ENCODE peak calls at places on chromosome 11, in six cellular contexts. U is testis, O is bronchial epithelial cell, Z is PC-3, M is RWPE1, L is uterus. X is an unnamed sample.

GRCh38 chr11:43505171-43505570 is 146.5 kb downstream of the TTC17 start:
- DNase-seq in U (no peak), O (no peak), M (no peak), Z (no peak), L (no peak), X (peak; percentile 57)

GRCh38 chr11:122727101-122727929 is 71.8 kb downstream of the UBASH3B start:
- DNase-seq in M (no peak), U (no peak), Z (no peak), L (no peak), O (no peak), X (no peak)

GRCh38 chr11:128240546-128240945 is 346.8 kb downstream of the ETS1 start:
- DNase-seq in L (no peak), O (no peak), M (no peak), Z (no peak), U (no peak), X (no peak)

GRCh38 chr11:96388891-96389603 is 665 bp downstream of the CCDC82 start:
- DNase-seq in M (peak; percentile 44), Z (no peak), O (peak; percentile 53), U (peak; percentile 67), L (no peak), X (no peak)

GRCh38 chr11:47950396-47950795 is 30.0 kb upstream of the PTPRJ start:
- DNase-seq in Z (no peak), M (no peak), U (no peak), L (no peak), O (no peak), X (no peak)

GRCh38 chr11:118792642-118793124 is 1.7 kb upstream of the DDX6 start:
- DNase-seq in M (peak; percentile 90), L (peak; percentile 64), Z (peak; percentile 79), O (peak; percentile 90), U (peak; percentile 87), X (no peak)

GRCh38 chr11:21411114-21411513 is 741.7 kb downstream of the NELL1 start:
- DNase-seq in U (no peak), L (no peak), O (peak; percentile 51), Z (no peak), M (no peak), X (no peak)

GRCh38 chr11:86798988-86799387 is 1.4 kb upstream of the PRSS23 start:
- DNase-seq in U (no peak), O (peak; percentile 73), L (peak; percentile 38), Z (peak; percentile 33), M (no peak), X (no peak)

GRCh38 chr11:6608011-6608410 is 4.0 kb downstream of the TAF10 start:
- DNase-seq in U (peak; percentile 4), Z (no peak), M (no peak), O (no peak), L (no peak), X (peak; percentile 72)

DNA sequence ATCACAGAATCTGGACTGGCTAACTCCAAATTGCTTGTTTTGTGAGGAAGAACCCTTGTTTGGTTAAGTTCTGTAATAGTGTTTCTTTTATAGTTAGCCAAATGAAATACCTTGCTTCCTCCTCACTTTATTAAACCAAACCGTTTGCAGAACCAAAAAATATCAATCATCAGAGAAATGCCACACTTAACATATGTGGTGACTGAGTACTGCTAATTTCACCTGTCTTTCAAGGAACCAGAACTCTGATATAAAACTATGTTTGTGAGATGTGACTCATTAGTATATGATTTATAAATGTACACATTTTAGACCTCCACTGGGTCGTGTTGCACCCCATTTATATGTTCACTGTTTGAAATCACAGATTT is 119.9 kb downstream of the PGR start:
- DNase-seq in Z (no peak), O (no peak), M (no peak), L (no peak), U (no peak), X (no peak)
- TF ChIP-seq CTCF in Z (no peak), O (no peak), M (no peak), L (no peak), U (no peak), X (no peak)

DNA sequence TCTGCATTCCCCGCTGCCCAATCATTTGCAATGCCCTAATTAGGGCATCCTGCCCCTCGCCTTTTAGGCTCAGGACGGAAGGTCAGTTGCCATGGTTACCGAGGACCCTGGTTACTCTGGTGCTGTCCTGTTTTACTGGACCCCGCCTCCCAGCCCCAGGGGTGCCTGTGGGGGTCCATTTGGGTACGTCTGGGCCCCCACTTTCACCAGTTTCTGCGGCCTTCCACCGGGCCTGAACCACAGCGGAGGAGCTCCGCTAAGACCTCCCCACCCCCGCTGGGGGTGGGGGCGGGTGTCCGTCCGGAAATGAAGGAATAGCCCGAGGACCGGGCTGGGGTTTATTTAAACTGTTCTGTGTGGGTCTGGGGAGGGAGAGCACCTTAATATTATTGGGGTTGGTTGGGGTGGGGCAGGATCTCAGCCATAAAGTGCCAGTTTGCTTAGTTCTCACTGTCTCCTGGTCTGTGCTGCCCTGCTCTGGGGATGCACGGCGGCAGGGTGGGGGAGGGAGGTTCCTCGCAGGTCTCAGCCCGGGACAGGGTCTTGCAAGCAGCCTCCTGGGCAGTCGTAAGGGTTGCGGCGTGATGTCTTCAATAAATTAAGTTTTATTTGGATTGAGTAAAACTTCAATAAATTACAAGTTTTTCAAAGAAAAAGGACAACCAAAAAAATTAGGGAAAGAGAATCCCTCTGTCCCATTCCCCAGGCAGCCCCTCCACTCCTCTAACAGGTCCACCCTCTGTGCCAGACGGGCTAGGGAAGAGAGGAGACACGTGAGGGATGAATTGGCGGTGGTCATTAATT is 5.3 kb downstream of the PHOX2A start:
- DNase-seq in U (no peak), O (no peak), M (no peak), Z (no peak), L (no peak), X (no peak)
- TF ChIP-seq CTCF in U (no peak), O (no peak), M (no peak), Z (no peak), L (no peak), X (no peak)

GRCh38 chr11:17767914-17768313 is 33.3 kb downstream of the KCNC1 start:
- DNase-seq in O (no peak), U (no peak), M (no peak), Z (no peak), L (no peak), X (no peak)

GRCh38 chr11:17765381-17766359 is 31.1 kb downstream of the KCNC1 start:
- DNase-seq in U (no peak), M (no peak), L (no peak), O (no peak), Z (no peak), X (no peak)

GRCh38 chr11:17767301-17767885 is 32.8 kb downstream of the KCNC1 start:
- DNase-seq in L (no peak), M (no peak), Z (no peak), O (no peak), U (no peak), X (no peak)

GRCh38 chr11:17768547-17768946 is 34.0 kb downstream of the KCNC1 start:
- DNase-seq in Z (no peak), M (no peak), O (no peak), L (no peak), U (no peak), X (no peak)

DNA sequence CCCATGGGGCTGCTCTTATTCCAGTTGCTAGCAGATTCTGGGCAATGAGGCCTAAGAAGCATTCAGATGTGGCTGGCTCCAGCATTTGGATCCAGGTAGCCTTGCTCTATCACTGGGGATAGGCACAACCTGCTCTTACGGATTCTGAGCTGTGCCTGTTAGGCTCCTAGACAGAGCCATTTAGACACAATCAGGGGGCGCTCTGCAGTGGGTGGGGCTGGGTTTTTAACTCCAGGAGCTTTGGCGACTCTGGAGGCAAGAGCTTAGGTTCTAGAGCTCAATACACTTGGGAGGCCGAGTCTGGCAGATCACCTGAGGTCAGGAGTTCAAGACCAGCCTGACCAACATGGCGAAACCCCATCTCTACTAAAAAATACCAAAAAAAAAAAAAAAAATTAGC is 32.0 kb downstream of the KCNC1 start:
- DNase-seq in M (no peak), U (no peak), O (no peak), Z (no peak), L (no peak), X (no peak)
- TF ChIP-seq CTCF in M (no peak), U (no peak), O (peak; percentile 1), Z (no peak), L (no peak), X (no peak)

DNA sequence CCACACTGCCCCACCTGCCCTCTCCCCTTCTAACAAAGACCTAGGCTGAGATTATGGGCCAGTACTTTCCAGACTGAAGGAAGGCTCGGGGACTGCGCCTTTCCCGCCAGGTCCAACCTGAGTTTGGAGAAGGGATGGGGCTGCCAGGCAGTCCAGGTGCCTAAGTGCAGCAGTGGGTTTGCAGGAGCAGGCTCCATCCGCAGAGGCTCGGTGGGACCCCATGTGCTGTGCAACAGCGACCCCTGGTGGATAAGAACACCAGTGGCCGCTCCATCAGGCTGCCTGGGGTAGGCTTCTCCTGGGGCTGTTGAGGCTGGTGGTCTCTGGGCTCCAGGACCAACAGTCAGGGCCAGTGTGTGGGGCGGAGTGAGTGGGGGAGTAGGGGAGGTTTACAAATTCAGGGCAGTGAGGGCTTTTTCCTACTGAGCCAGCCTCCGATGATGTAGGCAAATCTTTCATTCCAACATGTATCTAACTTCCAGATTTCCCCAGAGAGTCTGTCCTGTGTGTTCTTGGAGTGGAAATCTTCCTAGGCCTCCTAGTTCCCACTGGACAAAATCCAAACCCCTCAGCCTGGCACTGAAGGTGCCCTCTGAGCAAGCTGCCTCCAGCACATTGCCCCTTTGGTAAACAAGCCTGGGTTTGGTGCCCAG is 94.0 kb downstream of the INSC start:
- DNase-seq in M (peak; percentile 77), O (peak; percentile 40), Z (peak; percentile 59), L (peak; percentile 26), U (peak; percentile 85), X (peak; percentile 88)
- TF ChIP-seq CTCF in M (peak; percentile 59), O (peak; percentile 95), Z (peak; percentile 78), L (peak; percentile 75), U (peak; percentile 84), X (peak; percentile 85)

GRCh38 chr11:5291207-5291838 is 10.4 kb downstream of the OR51B4 start:
- DNase-seq in O (peak; percentile 70), Z (peak; percentile 46), U (no peak), L (no peak), M (peak; percentile 33), X (no peak)
- TF ChIP-seq CTCF in O (peak; percentile 80), Z (peak; percentile 68), U (no peak), L (no peak), M (peak; percentile 54), X (peak; percentile 58)

GRCh38 chr11:69131644-69132300 is 24.0 kb upstream of the SMIM38 start:
- DNase-seq in U (peak; percentile 85), Z (peak; percentile 98), M (peak; percentile 73), L (peak; percentile 43), O (peak; percentile 70), X (no peak)
- TF ChIP-seq CTCF in U (peak; percentile 87), Z (peak; percentile 95), M (peak; percentile 77), L (peak; percentile 72), O (peak; percentile 97), X (peak; percentile 81)